ENCODE peak calls at places on chromosomes 3 and 15, in four cellular contexts. W is mucosa of descending colon, H is left ventricle myocardium inferior, R is mesendoderm. X is an unnamed sample.
A peak's percentile ranks its signal among the peaks of the same experiment; 100 is the strongest.

GRCh38 chr15:68652141-68652540 is 73.3 kb downstream of the CORO2B start:
- DNase-seq in H (peak; percentile 57), W (no peak), R (no peak), X (no peak)

GRCh38 chr3:101842245-101842934 is 6.9 kb upstream of the NFKBIZ start:
- DNase-seq in W (no peak), R (peak; percentile 98), H (no peak), X (no peak)

GRCh38 chr3:25515131-25515530 is 87.1 kb downstream of the RARB start:
- DNase-seq in R (no peak), W (no peak), H (no peak), X (no peak)

GRCh38 chr3:133641254-133641653 is 20.5 kb downstream of the TOPBP1 start:
- DNase-seq in W (no peak), R (no peak), H (no peak), X (no peak)

GRCh38 chr15:28191832-28192231 is 92.7 kb upstream of the OCA2 start:
- DNase-seq in W (peak; percentile 26), R (peak; percentile 41), H (peak; percentile 58), X (no peak)

GRCh38 chr3:108416111-108416869 is 94.1 kb downstream of the MYH15 start:
- DNase-seq in H (no peak), W (no peak), R (no peak), X (no peak)

GRCh38 chr3:152620395-152620794 is 214.5 kb upstream of the P2RY1 start:
- DNase-seq in H (no peak), W (no peak), R (no peak), X (no peak)

GRCh38 chr3:174156200-174156599 is 702.9 kb upstream of the NAALADL2 start:
- DNase-seq in H (no peak), W (no peak), R (no peak), X (no peak)

GRCh38 chr3:31533169-31533870 is 595 bp downstream of the STT3B start:
- DNase-seq in H (peak; percentile 52), W (peak; percentile 69), R (peak; percentile 47), X (peak; percentile 44)

GRCh38 chr3:17110665-17111396 is 226.1 kb downstream of the PLCL2 start:
- DNase-seq in W (no peak), R (no peak), H (no peak), X (no peak)

GRCh38 chr3:153599685-153600084 is 437.7 kb downstream of the RAP2B start:
- DNase-seq in H (no peak), W (no peak), R (no peak), X (no peak)

GRCh38 chr3:124248471-124249028 is 256.6 kb upstream of the ROPN1 start:
- DNase-seq in W (peak; percentile 87), R (no peak), H (peak; percentile 54), X (no peak)

GRCh38 chr3:179069762-179070390 is 1.7 kb downstream of the ZMAT3 start:
- DNase-seq in W (no peak), R (no peak), H (no peak), X (no peak)

GRCh38 chr3:190120161-190121060 is at the start of gene P3H2:
- DNase-seq in R (peak; percentile 96), H (peak; percentile 80), W (peak; percentile 80), X (peak; percentile 91)

GRCh38 chr3:94293793-94294195 is 230.9 kb downstream of the NSUN3 start:
- DNase-seq in H (no peak), W (no peak), R (no peak), X (no peak)

GRCh38 chr3:182238141-182238540 is 526.4 kb downstream of the SOX2 start:
- DNase-seq in R (peak; percentile 86), H (peak; percentile 22), W (no peak), X (no peak)

GRCh38 chr3:116288480-116288879 is 156.8 kb downstream of the LSAMP start:
- DNase-seq in R (no peak), W (no peak), H (no peak), X (no peak)

GRCh38 chr3:28891485-28891884 is 389.4 kb upstream of the RBMS3 start:
- DNase-seq in R (no peak), H (no peak), W (no peak), X (no peak)

GRCh38 chr3:129001817-129002572 is 891 bp downstream of the EFCC1 start:
- DNase-seq in W (peak; percentile 7), R (peak; percentile 46), H (no peak), X (no peak)

GRCh38 chr3:87269723-87270122 is 6.7 kb downstream of the POU1F1 start:
- DNase-seq in W (no peak), R (no peak), H (no peak), X (no peak)

GRCh38 chr3:36714343-36714742 is 50.0 kb downstream of the DCLK3 start:
- DNase-seq in W (no peak), R (no peak), H (no peak), X (no peak)

GRCh38 chr15:41233367-41233771 is 2.3 kb downstream of the CHP1 start:
- DNase-seq in R (no peak), W (no peak), H (no peak), X (no peak)

GRCh38 chr15:56524915-56525314 is 60.0 kb upstream of the MNS1 start:
- DNase-seq in W (no peak), H (no peak), R (no peak), X (no peak)

GRCh38 chr15:42065008-42065407 is 29.4 kb downstream of the PLA2G4D start:
- DNase-seq in R (peak; percentile 82), W (no peak), H (no peak), X (no peak)

GRCh38 chr3:9296241-9296640 is 46.8 kb upstream of the SRGAP3 start:
- DNase-seq in R (no peak), H (no peak), W (no peak), X (no peak)

GRCh38 chr3:77038928-77039605 is 832 bp upstream of the ROBO2 start:
- DNase-seq in H (no peak), W (no peak), R (peak; percentile 73), X (no peak)

GRCh38 chr3:11563159-11563558 is 80.6 kb downstream of the VGLL4 start:
- DNase-seq in H (no peak), R (no peak), W (no peak), X (no peak)
- H3K4me1 ChIP-seq in H (peaks cover 100% of the 10 kb centered on the region), R (no peaks in the 10 kb centered on the region), W (no peaks in the 10 kb centered on the region), X (no peaks in the 10 kb centered on the region)

GRCh38 chr15:59662260-59662659 is 4.9 kb upstream of the GTF2A2 start:
- DNase-seq in H (no peak), W (no peak), R (no peak), X (no peak)
- H3K36me3 ChIP-seq in H (peaks cover 48% of the 10 kb centered on the region), W (peaks cover 10% of the 10 kb centered on the region), R (no peaks in the 10 kb centered on the region), X (no peaks in the 10 kb centered on the region)

GRCh38 chr15:66404122-66404521 is 17.4 kb downstream of the MAP2K1 start:
- DNase-seq in W (no peak), H (no peak), R (no peak), X (no peak)
- H3K4me3 ChIP-seq in W (no peak overlapping the region), H (no peak overlapping the region), R (no peak overlapping the region), X (no peak overlapping the region)

DNA sequence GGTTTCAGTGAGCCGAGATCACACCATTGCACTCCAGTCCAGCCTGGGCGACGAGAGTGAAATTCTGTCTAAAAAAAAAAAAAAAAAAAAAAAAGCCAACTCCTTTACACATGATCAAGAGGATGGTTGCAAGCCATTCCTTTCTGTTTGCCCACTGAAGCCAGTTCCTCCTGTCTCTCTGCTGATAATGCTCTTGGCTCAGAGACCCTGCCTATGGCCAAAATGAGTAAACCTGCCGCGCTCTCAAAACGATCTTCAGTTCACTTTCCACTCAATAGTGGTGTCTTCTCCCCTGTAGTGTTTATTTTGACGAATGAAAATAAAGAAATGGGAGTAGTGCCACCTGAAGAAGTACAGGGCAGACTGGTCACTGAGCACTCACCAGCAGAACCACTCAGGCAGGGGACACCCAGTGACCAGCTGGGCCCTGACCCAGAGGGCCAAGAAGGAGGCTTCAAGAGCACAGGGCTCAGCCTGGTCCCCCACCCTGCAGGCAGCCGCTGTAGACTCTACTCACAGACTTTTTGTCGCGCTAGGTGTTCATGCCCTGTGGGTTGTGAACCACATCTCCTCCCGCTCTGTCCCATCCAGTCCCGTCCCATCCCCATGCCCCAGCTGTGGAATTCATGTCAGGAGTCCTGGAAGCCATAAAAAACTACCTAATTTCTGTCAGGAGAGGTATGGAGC is 23.6 kb downstream of the GRAMD2A start:
- DNase-seq in W (no peak), R (no peak), H (no peak), X (no peak)
- H3K4me1 ChIP-seq in W (peaks cover 9% of the 10 kb centered on the region), R (no peaks in the 10 kb centered on the region), H (peaks cover 5% of the 10 kb centered on the region), X (peaks cover 20% of the 10 kb centered on the region)

GRCh38 chr15:22871481-22872076 is 33.1 kb downstream of the NIPA2 start:
- DNase-seq in W (no peak), R (peak; percentile 33), H (no peak), X (no peak)
- H3K36me3 ChIP-seq in W (no peaks in the 10 kb centered on the region), R (peaks cover 12% of the 10 kb centered on the region), H (peaks cover 98% of the 10 kb centered on the region), X (peaks cover 5% of the 10 kb centered on the region)

GRCh38 chr3:43098761-43099160 is 7.1 kb downstream of the POMGNT2 start:
- DNase-seq in R (no peak), W (no peak), H (no peak), X (no peak)
- H3K4me3 ChIP-seq in R (no peak overlapping the region), W (no peak overlapping the region), H (no peak overlapping the region), X (no peak overlapping the region)

GRCh38 chr15:98791046-98791701 is 142.8 kb downstream of the IGF1R start:
- DNase-seq in H (no peak), W (no peak), R (no peak), X (no peak)

GRCh38 chr15:98789020-98789419 is 140.7 kb downstream of the IGF1R start:
- DNase-seq in W (no peak), H (no peak), R (no peak), X (no peak)

GRCh38 chr15:98792117-98792516 is 143.8 kb downstream of the IGF1R start:
- DNase-seq in R (no peak), W (no peak), H (no peak), X (no peak)

GRCh38 chr15:98787936-98788757 is 139.8 kb downstream of the IGF1R start:
- DNase-seq in W (peak; percentile 38), R (peak; percentile 58), H (no peak), X (no peak)

GRCh38 chr15:98790270-98790669 is 141.9 kb downstream of the IGF1R start:
- DNase-seq in R (no peak), W (no peak), H (no peak), X (no peak)
- H3K4me1 ChIP-seq in R (peaks cover 18% of the 10 kb centered on the region), W (peaks cover 40% of the 10 kb centered on the region), H (peaks cover 98% of the 10 kb centered on the region), X (peaks cover 38% of the 10 kb centered on the region)

X was measured in Caco-2.